ENCODE peak calls at places on chromosomes 6 and 20, in four cellular contexts. A is K562, N is H1, Y is HepG2. Q is an unnamed sample.

GRCh38 chr20:62437985-62438384 is 10.6 kb upstream of the RBBP8NL start:
- DNase-seq in A (no peak), N (no peak), Y (no peak), Q (peak; percentile 31)

GRCh38 chr6:52993461-52993860 is 1.6 kb downstream of the GSTA4 start:
- DNase-seq in A (no peak), N (no peak), Y (no peak), Q (no peak)

GRCh38 chr6:35063701-35064507 is 77.2 kb downstream of the TCP11 start:
- DNase-seq in A (no peak), N (no peak), Y (no peak), Q (no peak)

GRCh38 chr6:129236110-129236509 is 353.2 kb downstream of the LAMA2 start:
- DNase-seq in A (no peak), N (no peak), Y (no peak), Q (no peak)

GRCh38 chr6:90764001-90764400 is 177.1 kb upstream of the MAP3K7 start:
- DNase-seq in A (no peak), N (no peak), Y (no peak), Q (no peak)

GRCh38 chr6:13407709-13408695 is 79.4 kb downstream of the GFOD1 start:
- DNase-seq in A (peak; percentile 70), N (no peak), Y (peak; percentile 100), Q (no peak)

GRCh38 chr20:877814-878213 is 38.3 kb downstream of the ANGPT4 start:
- DNase-seq in A (no peak), N (no peak), Y (no peak), Q (no peak)

GRCh38 chr6:170176621-170177382 is 114.1 kb downstream of the DLL1 start:
- DNase-seq in A (no peak), N (no peak), Y (no peak), Q (no peak)

GRCh38 chr6:112086744-112087135 is 542 bp downstream of the TUBE1 start:
- DNase-seq in A (peak; percentile 38), N (no peak), Y (peak; percentile 52), Q (no peak)

GRCh38 chr6:125183391-125183790 is 29.8 kb downstream of the TPD52L1 start:
- DNase-seq in A (no peak), N (no peak), Y (no peak), Q (no peak)

GRCh38 chr20:12914804-12915203 is 94.0 kb upstream of the SPTLC3 start:
- DNase-seq in A (no peak), N (no peak), Y (peak; percentile 64), Q (no peak)

GRCh38 chr20:32762754-32763201 is 593 bp downstream of the DNMT3B start:
- DNase-seq in A (peak; percentile 38), N (no peak), Y (no peak), Q (no peak)

GRCh38 chr20:39464238-39464637 is 502.1 kb downstream of the DHX35 start:
- DNase-seq in A (no peak), N (no peak), Y (no peak), Q (no peak)

GRCh38 chr6:28769626-28770402 is 154.0 kb downstream of the TRIM27 start:
- DNase-seq in A (peak; percentile 72), N (no peak), Y (no peak), Q (peak; percentile 63)

GRCh38 chr20:584375-585301 is 25.5 kb downstream of the TCF15 start:
- DNase-seq in A (peak; percentile 28), N (no peak), Y (peak; percentile 35), Q (no peak)

GRCh38 chr20:9214676-9215075 is 145.8 kb downstream of the PLCB4 start:
- DNase-seq in A (no peak), N (no peak), Y (no peak), Q (no peak)

GRCh38 chr20:57425150-57426013 is 34.2 kb downstream of the RBM38 start:
- DNase-seq in A (peak; percentile 47), N (no peak), Y (no peak), Q (no peak)

GRCh38 chr20:33875055-33875454 is 63.9 kb downstream of the CHMP4B start:
- DNase-seq in A (no peak), N (no peak), Y (no peak), Q (no peak)

GRCh38 chr20:36313476-36313875 is 7.3 kb downstream of the DLGAP4 start:
- DNase-seq in A (no peak), N (no peak), Y (no peak), Q (peak; percentile 0)

GRCh38 chr20:23937303-23938117 is 51.1 kb downstream of the GGTLC1 start:
- DNase-seq in A (peak; percentile 19), N (peak; percentile 41), Y (peak; percentile 52), Q (peak; percentile 75)

GRCh38 chr6:137767931-137768690 is 98.9 kb upstream of the TNFAIP3 start:
- DNase-seq in A (no peak), N (no peak), Y (no peak), Q (no peak)

GRCh38 chr20:56348306-56348695 is 10.5 kb upstream of the FAM210B start:
- DNase-seq in A (no peak), N (no peak), Y (peak; percentile 74), Q (no peak)

GRCh38 chr6:130675072-130675471 is 152.1 kb upstream of the SMLR1 start:
- DNase-seq in A (no peak), N (no peak), Y (no peak), Q (no peak)

GRCh38 chr20:40678286-40678835 is 10.7 kb downstream of the MAFB start:
- DNase-seq in A (no peak), N (no peak), Y (no peak), Q (no peak)

GRCh38 chr6:138832182-138832581 is 36.3 kb downstream of the ECT2L start:
- DNase-seq in A (no peak), N (no peak), Y (no peak), Q (no peak)

GRCh38 chr6:153117986-153118886 is 12.8 kb downstream of the RGS17 start:
- DNase-seq in A (no peak), N (no peak), Y (no peak), Q (no peak)

GRCh38 chr6:150334790-150335783 is 33.7 kb upstream of the IYD start:
- DNase-seq in A (peak; percentile 79), N (no peak), Y (peak; percentile 52), Q (peak; percentile 47)

GRCh38 chr6:52663120-52663934 is 7.6 kb upstream of the TMEM14A start:
- DNase-seq in A (peak; percentile 68), N (no peak), Y (peak; percentile 77), Q (peak; percentile 42)

GRCh38 chr6:112269165-112269564 is 14.8 kb upstream of the LAMA4 start:
- DNase-seq in A (no peak), N (no peak), Y (no peak), Q (no peak)

GRCh38 chr6:148720371-148720770 is 26.5 kb upstream of the UST start:
- DNase-seq in A (no peak), N (no peak), Y (no peak), Q (no peak)

GRCh38 chr20:30168800-30169138 is 1088.7 kb upstream of the DEFB115 start:
- DNase-seq in A (no peak), N (no peak), Y (no peak), Q (no peak)

GRCh38 chr6:158759966-158760617 is 59.1 kb downstream of the EZR start:
- DNase-seq in A (no peak), N (no peak), Y (no peak), Q (no peak)

GRCh38 chr6:20892365-20892764 is 358.1 kb downstream of the CDKAL1 start:
- DNase-seq in A (no peak), N (no peak), Y (no peak), Q (no peak)

GRCh38 chr20:43583982-43584432 is 6.7 kb upstream of the IFT52 start:
- DNase-seq in A (peak; percentile 73), N (no peak), Y (peak; percentile 95), Q (no peak)

GRCh38 chr6:167058261-167058660 is 59.1 kb downstream of the CEP43 start:
- DNase-seq in A (no peak), N (no peak), Y (no peak), Q (no peak)

GRCh38 chr6:167054987-167055386 is 55.8 kb downstream of the CEP43 start:
- DNase-seq in A (no peak), N (no peak), Y (no peak), Q (no peak)

GRCh38 chr6:167050903-167051302 is 51.7 kb downstream of the CEP43 start:
- DNase-seq in A (no peak), N (no peak), Y (no peak), Q (no peak)

GRCh38 chr6:167056370-167056769 is 57.2 kb downstream of the CEP43 start:
- DNase-seq in A (no peak), N (no peak), Y (no peak), Q (no peak)
- TF ChIP-seq JUN in A (no peak), N (no peak), Y (no peak), Q (no peak)

DNA sequence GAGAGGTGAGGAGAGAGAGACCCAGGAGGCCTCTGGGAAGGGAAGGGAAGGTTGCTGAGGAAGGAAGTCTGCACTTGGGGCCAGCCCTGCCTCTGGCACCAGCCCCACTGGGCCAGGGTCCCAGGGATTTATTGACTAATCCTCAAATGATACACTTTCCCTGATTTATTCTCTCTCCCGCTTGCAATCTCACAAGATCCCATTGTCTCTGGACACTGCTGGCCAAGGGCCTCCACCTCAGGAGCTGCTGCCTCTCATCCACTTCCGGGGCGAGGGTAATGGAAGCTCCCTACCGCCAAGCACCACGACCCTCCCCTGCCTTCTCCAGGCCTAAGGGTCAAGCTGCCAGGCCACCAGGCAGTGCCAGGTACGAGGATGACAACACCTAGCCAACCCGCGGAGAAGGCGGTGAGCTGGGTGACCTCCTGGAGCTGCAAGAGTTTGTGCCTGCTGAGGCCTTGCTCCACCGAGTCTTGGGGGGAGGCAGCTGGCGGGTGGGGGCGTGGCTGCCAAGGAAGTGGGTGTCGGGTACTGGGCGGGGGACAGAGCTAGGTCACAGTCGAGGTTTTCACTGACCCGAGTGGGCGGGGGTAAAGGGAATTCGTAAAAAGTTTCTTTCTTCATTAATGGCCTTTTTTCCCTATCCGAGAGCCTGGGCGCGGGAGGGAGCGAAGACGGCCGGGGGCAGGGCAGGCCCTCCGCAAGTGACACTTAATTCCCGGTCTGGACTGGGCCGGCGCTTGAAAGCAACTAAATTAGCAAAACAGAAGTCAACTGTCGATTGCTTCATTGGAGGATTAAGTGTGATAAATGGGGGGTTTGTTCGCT is 43.4 kb upstream of the FOXP4 start:
- DNase-seq in A (no peak), N (no peak), Y (no peak), Q (peak; percentile 70)
- TF ChIP-seq CREB1 in A (no peak), N (no peak), Y (no peak), Q (no peak)

DNA sequence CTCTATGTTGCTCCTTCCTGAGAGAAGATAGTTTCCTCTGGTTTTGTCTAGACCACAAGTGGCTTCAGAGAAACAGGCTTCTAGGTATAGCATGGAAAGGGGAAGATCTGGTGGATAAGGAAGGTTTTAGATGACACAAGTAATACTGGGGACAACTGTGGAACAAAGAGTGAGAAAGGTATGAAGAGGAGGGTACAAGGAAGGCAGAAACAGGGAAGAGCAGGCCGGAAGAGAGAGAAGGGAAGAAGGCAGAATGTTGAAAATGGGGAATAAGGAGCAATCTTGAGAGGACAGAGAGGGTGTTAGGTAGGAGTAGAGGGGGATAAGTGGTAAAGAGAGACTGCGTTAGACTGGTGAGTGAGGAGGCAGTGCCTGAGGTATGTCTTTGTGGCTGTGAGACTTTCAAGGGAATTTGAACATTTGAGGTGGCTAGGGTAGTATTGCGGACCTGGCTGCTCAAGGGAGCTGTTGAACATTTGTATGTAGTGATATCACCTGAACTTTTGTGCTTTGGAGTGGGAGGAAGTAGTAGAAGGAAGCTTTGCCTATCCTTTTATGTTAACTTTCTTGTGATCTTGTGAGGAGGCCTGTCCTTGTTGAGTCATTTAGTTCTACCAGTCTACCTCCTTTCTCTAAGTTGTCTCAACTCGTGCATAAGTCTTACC is 69.5 kb downstream of the FOXO3 start:
- DNase-seq in A (peak; percentile 30), N (no peak), Y (no peak), Q (no peak)
- TF ChIP-seq JUN in A (no peak), N (no peak), Y (no peak), Q (no peak)

DNA sequence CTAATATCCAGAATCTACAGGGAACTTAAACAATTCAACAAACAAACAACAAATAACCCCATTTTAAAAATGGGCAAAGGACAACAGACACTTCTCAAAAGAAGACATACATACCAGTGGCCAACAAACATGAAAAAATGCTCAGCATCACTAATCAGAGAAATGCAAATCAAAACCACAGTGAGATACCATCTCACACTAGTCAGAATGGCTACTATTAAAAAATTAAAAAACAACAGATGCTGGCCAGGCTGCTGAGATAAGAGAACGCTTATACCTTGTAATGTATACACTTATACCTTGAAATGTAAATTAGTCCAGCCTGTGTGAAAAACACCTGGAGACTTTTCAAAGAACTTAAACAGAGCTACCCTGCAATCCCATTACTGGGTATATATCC is 166.8 kb downstream of the IBTK start:
- DNase-seq in A (no peak), N (no peak), Y (no peak), Q (no peak)
- TF ChIP-seq CREB1 in A (no peak), N (no peak), Y (no peak), Q (no peak)